ENCODE peak calls at places on chromosome 9, in seven cellular contexts. O, K, R, N, A, H and L are unnamed samples.

GRCh38 chr9:116639251-116639741 is 47.8 kb upstream of the TRIM32 start:
- DNase-seq in R (no peak), H (no peak), K (no peak), O (no peak), N (peak; percentile 29), A (no peak), L (no peak)

GRCh38 chr9:96379461-96379860 is 4.0 kb downstream of the SLC35D2 start:
- DNase-seq in H (no peak), R (no peak), O (no peak), A (no peak), N (no peak), K (no peak), L (no peak)

GRCh38 chr9:72978724-72979123 is 25.9 kb upstream of the ALDH1A1 start:
- DNase-seq in H (no peak), A (no peak), N (peak; percentile 7), K (no peak), R (no peak), O (no peak), L (no peak)

GRCh38 chr9:129547063-129547462 is 73.8 kb downstream of the C9orf50 start:
- DNase-seq in A (no peak), O (no peak), R (no peak), K (no peak), H (no peak), N (no peak), L (no peak)

GRCh38 chr9:113436753-113437515 is 26.4 kb downstream of the C9orf43 start:
- DNase-seq in R (no peak), H (no peak), K (no peak), O (no peak), A (no peak), N (peak; percentile 39), L (no peak)

GRCh38 chr9:22469928-22470544 is 23.4 kb downstream of the DMRTA1 start:
- DNase-seq in O (no peak), K (no peak), A (peak; percentile 26), H (peak; percentile 75), R (peak; percentile 37), N (peak; percentile 27), L (no peak)

GRCh38 chr9:81717061-81717746 is 27.9 kb upstream of the TLE1 start:
- DNase-seq in R (no peak), A (no peak), O (no peak), K (no peak), N (no peak), H (peak; percentile 43), L (no peak)

GRCh38 chr9:2859776-2860379 is 16.0 kb upstream of the PUM3 start:
- DNase-seq in A (peak; percentile 60), K (peak; percentile 52), R (peak; percentile 64), N (peak; percentile 56), H (peak; percentile 83), O (peak; percentile 48), L (peak; percentile 44)

GRCh38 chr9:10251490-10251889 is 361.3 kb downstream of the PTPRD start:
- DNase-seq in N (no peak), O (no peak), K (no peak), H (no peak), A (no peak), R (no peak), L (no peak)

GRCh38 chr9:93303258-93303771 is 119.4 kb downstream of the WNK2 start:
- DNase-seq in K (no peak), O (no peak), A (no peak), R (no peak), N (no peak), H (no peak), L (peak; percentile 27)

GRCh38 chr9:95508242-95508967 is 8.4 kb downstream of the PTCH1 start:
- DNase-seq in R (peak; percentile 38), N (peak; percentile 24), K (peak; percentile 19), O (no peak), H (peak; percentile 70), A (no peak), L (peak; percentile 58)

GRCh38 chr9:109143881-109144562 is 23.0 kb downstream of the FRRS1L start:
- DNase-seq in H (peak; percentile 18), A (no peak), R (peak; percentile 80), K (no peak), N (peak; percentile 35), O (no peak), L (peak; percentile 64)

GRCh38 chr9:105993051-105993854 is 298.9 kb downstream of the TMEM38B start:
- DNase-seq in H (no peak), A (no peak), O (no peak), R (no peak), N (no peak), K (no peak), L (no peak)

GRCh38 chr9:133786371-133786753 is 48.2 kb upstream of the SARDH start:
- DNase-seq in A (no peak), H (no peak), R (peak; percentile 75), K (no peak), O (no peak), N (no peak), L (peak; percentile 80)

GRCh38 chr9:130902204-130903185 is 5.9 kb upstream of the QRFP start:
- DNase-seq in O (no peak), A (no peak), R (no peak), K (no peak), H (no peak), N (no peak), L (no peak)

GRCh38 chr9:86668488-86668887 is 278.8 kb downstream of the GAS1 start:
- DNase-seq in H (no peak), O (no peak), K (no peak), N (no peak), R (no peak), A (no peak), L (no peak)

GRCh38 chr9:33159760-33160127 is 7.4 kb downstream of the B4GALT1 start:
- DNase-seq in O (no peak), K (peak; percentile 62), R (peak; percentile 87), N (no peak), A (peak; percentile 58), H (no peak), L (peak; percentile 50)

GRCh38 chr9:2170737-2171136 is 155.6 kb downstream of the SMARCA2 start:
- DNase-seq in H (no peak), K (no peak), R (no peak), N (no peak), O (no peak), A (no peak), L (no peak)

GRCh38 chr9:109699019-109699418 is 81.0 kb upstream of the PALM2AKAP2 start:
- DNase-seq in H (no peak), A (no peak), K (no peak), N (no peak), R (no peak), O (no peak), L (no peak)

GRCh38 chr9:87605676-87606075 is 108.0 kb downstream of the DAPK1 start:
- DNase-seq in O (no peak), A (no peak), N (no peak), H (no peak), K (no peak), R (no peak), L (peak; percentile 16)

GRCh38 chr9:13770956-13771355 is 491.5 kb upstream of the MPDZ start:
- DNase-seq in R (no peak), A (no peak), N (no peak), O (no peak), K (no peak), H (no peak), L (no peak)

GRCh38 chr9:129785866-129786265 is 17.1 kb upstream of the TOR1B start:
- DNase-seq in H (no peak), K (no peak), N (no peak), O (no peak), A (no peak), R (no peak), L (no peak)

GRCh38 chr9:125428060-125428481 is 166.4 kb downstream of the GAPVD1 start:
- DNase-seq in O (peak; percentile 69), N (peak; percentile 41), K (no peak), R (peak; percentile 46), A (no peak), H (no peak), L (peak; percentile 73)

GRCh38 chr9:131417264-131418142 is 23.6 kb downstream of the PRRC2B start:
- DNase-seq in K (no peak), R (peak; percentile 59), H (no peak), N (no peak), A (no peak), O (no peak), L (peak; percentile 47)

GRCh38 chr9:107674252-107674936 is 184.8 kb upstream of the KLF4 start:
- DNase-seq in N (no peak), O (no peak), R (no peak), A (no peak), H (no peak), K (no peak), L (no peak)

GRCh38 chr9:74742792-74743389 is 144.8 kb downstream of the TRPM6 start:
- DNase-seq in R (peak; percentile 26), H (peak; percentile 61), A (no peak), O (peak; percentile 11), K (no peak), N (peak; percentile 28), L (peak; percentile 14)

GRCh38 chr9:116208417-116209232 is 55.0 kb downstream of the PAPPA start:
- DNase-seq in H (no peak), N (no peak), A (no peak), K (no peak), O (no peak), R (no peak), L (no peak)

GRCh38 chr9:87223397-87224246 is 274.0 kb upstream of the DAPK1 start:
- DNase-seq in N (peak; percentile 22), A (no peak), R (no peak), H (no peak), K (no peak), O (no peak), L (no peak)

GRCh38 chr9:16715404-16715803 is 155.1 kb downstream of the BNC2 start:
- DNase-seq in A (no peak), O (no peak), N (no peak), K (no peak), R (no peak), H (no peak), L (no peak)

GRCh38 chr9:88828492-88828974 is 162.7 kb upstream of the S1PR3 start:
- DNase-seq in R (no peak), H (no peak), O (no peak), K (no peak), A (no peak), N (no peak), L (no peak)

GRCh38 chr9:88007291-88007650 is 32.9 kb upstream of the CDK20 start:
- DNase-seq in O (no peak), K (peak; percentile 49), H (no peak), A (no peak), R (peak; percentile 64), N (no peak), L (peak; percentile 40)

GRCh38 chr9:2355594-2355993 is 266.0 kb upstream of the VLDLR start:
- DNase-seq in O (no peak), R (no peak), N (no peak), A (no peak), K (no peak), H (no peak), L (no peak)

GRCh38 chr9:35910613-35911488 is 1.6 kb downstream of the SPAAR start:
- DNase-seq in A (peak; percentile 62), N (peak; percentile 49), R (peak; percentile 63), H (peak; percentile 46), O (peak; percentile 59), K (peak; percentile 44), L (peak; percentile 47)

GRCh38 chr9:134099123-134099761 is 31.4 kb upstream of the BRD3 start:
- DNase-seq in R (peak; percentile 67), N (peak; percentile 48), H (peak; percentile 29), K (peak; percentile 50), A (peak; percentile 37), O (peak; percentile 62), L (peak; percentile 75)